ENCODE peak calls at places on chromosome 2, in eight cellular contexts. A is stomach, E is cardiac muscle cell, M is mesothelial cell of epicardium, O is psoas muscle, J is tibial artery, T is esophagus squamous epithelium, Y is fibroblast of the aortic adventitia. W is an unnamed sample.

GRCh38 chr2:227013881-227014280 is 150.1 kb downstream of the COL4A4 start:
- DNase-seq in A (no peak), E (no peak), M (no peak), O (no peak), J (no peak), T (no peak), Y (no peak), W (no peak)

GRCh38 chr2:223644116-223644515 is 42.0 kb upstream of the SCG2 start:
- DNase-seq in A (no peak), E (no peak), M (no peak), O (no peak), J (no peak), T (no peak), Y (no peak), W (no peak)

GRCh38 chr2:85905187-85905666 is 16.4 kb upstream of the ST3GAL5 start:
- DNase-seq in A (no peak), E (no peak), M (no peak), O (no peak), J (peak), T (no peak), Y (peak), W (no peak)

GRCh38 chr2:75481041-75481836 is 79.5 kb downstream of the EVA1A start:
- DNase-seq in A (no peak), E (no peak), M (no peak), O (no peak), J (no peak), T (no peak), Y (peak), W (no peak)

GRCh38 chr2:239876948-239877289 is 148.2 kb downstream of the NDUFA10 start:
- DNase-seq in A (peak), E (no peak), M (no peak), O (no peak), J (no peak), T (no peak), Y (no peak), W (no peak)

GRCh38 chr2:43484323-43484930 is 111.4 kb downstream of the THADA start:
- DNase-seq in A (no peak), E (peak), M (no peak), O (no peak), J (no peak), T (no peak), Y (peak), W (no peak)

GRCh38 chr2:128134573-128134972 is 43.6 kb downstream of the UGGT1 start:
- DNase-seq in A (no peak), E (no peak), M (no peak), O (no peak), J (no peak), T (no peak), Y (no peak), W (no peak)

GRCh38 chr2:231573096-231573495 is 19.6 kb upstream of the TEX44 start:
- DNase-seq in A (no peak), E (no peak), M (no peak), O (no peak), J (no peak), T (no peak), Y (no peak), W (no peak)

GRCh38 chr2:174748948-174749347 is 15.3 kb downstream of the CHRNA1 start:
- DNase-seq in A (peak), E (peak), M (no peak), O (no peak), J (peak), T (no peak), Y (peak), W (peak)

GRCh38 chr2:201996006-201996405 is 37.6 kb upstream of the FZD7 start:
- DNase-seq in A (no peak), E (no peak), M (no peak), O (no peak), J (no peak), T (no peak), Y (no peak), W (peak)

GRCh38 chr2:241760301-241760771 is 16.3 kb upstream of the GAL3ST2 start:
- DNase-seq in A (no peak), E (no peak), M (no peak), O (peak), J (no peak), T (no peak), Y (no peak), W (no peak)

GRCh38 chr2:12716250-12717190 is at the start of gene TRIB2:
- DNase-seq in A (peak), E (peak), M (peak), O (peak), J (peak), T (peak), Y (peak), W (peak)

GRCh38 chr2:190947139-190947538 is 66.5 kb downstream of the GLS start:
- DNase-seq in A (no peak), E (no peak), M (no peak), O (no peak), J (no peak), T (no peak), Y (peak), W (no peak)

GRCh38 chr2:62110415-62111025 is 85.4 kb upstream of the B3GNT2 start:
- DNase-seq in A (no peak), E (no peak), M (no peak), O (no peak), J (no peak), T (no peak), Y (no peak), W (no peak)

GRCh38 chr2:23497063-23497462 is 112.1 kb downstream of the KLHL29 start:
- DNase-seq in A (no peak), E (no peak), M (no peak), O (peak), J (peak), T (no peak), Y (peak), W (no peak)

GRCh38 chr2:161059388-161059787 is 100.8 kb upstream of the TANK start:
- DNase-seq in A (no peak), E (no peak), M (no peak), O (peak), J (no peak), T (no peak), Y (no peak), W (no peak)

GRCh38 chr2:161067846-161068245 is 92.4 kb upstream of the TANK start:
- DNase-seq in A (no peak), E (no peak), M (no peak), O (no peak), J (no peak), T (no peak), Y (no peak), W (no peak)

GRCh38 chr2:161063074-161063945 is 96.9 kb upstream of the TANK start:
- DNase-seq in A (peak), E (peak), M (peak), O (peak), J (peak), T (peak), Y (peak), W (peak)

GRCh38 chr2:161061786-161062185 is 98.4 kb upstream of the TANK start:
- DNase-seq in A (no peak), E (no peak), M (no peak), O (no peak), J (no peak), T (no peak), Y (no peak), W (no peak)

DNA sequence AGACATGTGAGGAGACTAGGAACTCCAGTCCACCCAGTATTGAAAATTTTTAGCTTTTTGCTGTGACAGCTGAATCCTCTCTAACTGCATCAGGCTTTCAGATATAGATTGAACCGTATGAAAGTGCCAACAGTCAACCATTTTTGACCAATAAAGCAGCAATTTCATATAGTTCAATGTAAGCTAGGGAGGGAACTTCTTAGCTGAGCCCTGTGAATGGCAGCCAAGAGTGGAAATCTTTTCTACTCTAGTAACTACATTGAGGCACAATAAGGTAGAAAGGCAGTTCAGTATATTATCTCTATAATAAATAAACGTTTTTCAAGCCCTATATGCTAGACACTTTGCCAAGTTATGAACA is 96.3 kb upstream of the TANK start:
- DNase-seq in A (no peak), E (no peak), M (no peak), O (no peak), J (no peak), T (no peak), Y (no peak), W (no peak)
- TF ChIP-seq CTCF in A (no peak), E (no peak), M (no peak), O (no peak), J (no peak), T (no peak), Y (no peak), W (no peak)

GRCh38 chr2:130767408-130767775 is 12.1 kb downstream of the AMER3 start:
- DNase-seq in A (no peak), E (no peak), M (no peak), O (no peak), J (no peak), T (no peak), Y (no peak), W (no peak)
- TF ChIP-seq CTCF in A (no peak), E (no peak), M (no peak), O (no peak), J (no peak), T (no peak), Y (no peak), W (peak)

GRCh38 chr2:26455801-26456700 is 21.9 kb downstream of the OTOF start:
- DNase-seq in A (peak), E (no peak), M (no peak), O (no peak), J (peak), T (no peak), Y (no peak), W (no peak)
- TF ChIP-seq CTCF in A (no peak), E (no peak), M (no peak), O (no peak), J (no peak), T (no peak), Y (no peak), W (no peak)

DNA sequence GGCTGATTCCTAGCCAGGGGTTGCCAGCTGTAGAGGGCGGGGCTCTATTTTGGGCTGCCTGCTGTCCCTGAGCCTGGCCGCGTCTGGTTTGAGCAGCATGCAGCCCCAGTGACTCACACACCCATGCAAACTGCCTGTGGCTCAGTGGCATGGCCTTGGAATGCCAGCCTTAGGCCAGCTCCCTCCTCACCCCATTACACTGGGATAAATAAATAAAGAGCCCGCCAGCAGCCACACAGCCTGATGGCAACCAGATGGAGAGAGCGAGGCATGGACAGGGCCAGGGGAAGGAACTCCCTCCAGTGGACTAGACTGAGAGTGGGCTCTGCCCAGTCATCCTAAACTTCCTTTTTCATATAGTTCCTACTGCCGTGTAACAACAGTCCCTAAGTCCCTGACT is 18.3 kb downstream of the NHEJ1 start:
- DNase-seq in A (no peak), E (no peak), M (no peak), O (peak), J (peak), T (no peak), Y (peak), W (peak)
- TF ChIP-seq CTCF in A (no peak), E (peak), M (no peak), O (no peak), J (peak), T (no peak), Y (peak), W (no peak)